ENCODE peak calls at places on chromosomes 12 and 14, in seven cellular contexts. D is psoas muscle, T is H9, L is MM.1S, I is pancreas, N is HCT116, V is fibroblast of lung. J is an unnamed sample.

GRCh38 chr12:108665608-108666202 is 32.0 kb upstream of the SELPLG start:
- DNase-seq in D (no peak), T (no peak), L (no peak), I (no peak), N (no peak), V (no peak), J (no peak)

GRCh38 chr14:81127785-81128184 is 93.0 kb downstream of the GTF2A1 start:
- DNase-seq in D (no peak), T (no peak), L (no peak), I (no peak), N (no peak), V (peak), J (no peak)

GRCh38 chr14:44170554-44170953 is 336.5 kb downstream of the FSCB start:
- DNase-seq in D (no peak), T (no peak), L (no peak), I (no peak), N (no peak), V (no peak), J (no peak)

GRCh38 chr12:27515671-27516070 is 8.3 kb upstream of the PPFIBP1 start:
- DNase-seq in D (no peak), T (no peak), L (no peak), I (no peak), N (no peak), V (no peak), J (no peak)

GRCh38 chr14:24179294-24179960 is 7.5 kb downstream of the REC8 start:
- DNase-seq in D (no peak), T (no peak), L (no peak), I (no peak), N (no peak), V (no peak), J (no peak)

GRCh38 chr12:66594688-66595087 is 84.2 kb downstream of the GRIP1 start:
- DNase-seq in D (no peak), T (no peak), L (no peak), I (no peak), N (no peak), V (no peak), J (peak)

GRCh38 chr14:54564071-54564798 is 2.7 kb upstream of the SAMD4A start:
- DNase-seq in D (no peak), T (no peak), L (peak), I (no peak), N (no peak), V (peak), J (peak)

GRCh38 chr14:102295301-102295700 is 9.7 kb downstream of the MOK start:
- DNase-seq in D (no peak), T (no peak), L (no peak), I (no peak), N (no peak), V (peak), J (no peak)

GRCh38 chr12:12010277-12011031 is 60.3 kb upstream of the BCL2L14 start:
- DNase-seq in D (peak), T (no peak), L (peak), I (no peak), N (no peak), V (peak), J (no peak)

GRCh38 chr12:113298861-113299545 is 35.9 kb downstream of the SLC8B1 start:
- DNase-seq in D (peak), T (no peak), L (no peak), I (peak), N (no peak), V (no peak), J (no peak)

GRCh38 chr14:68910540-68910939 is 68.6 kb downstream of the ACTN1 start:
- DNase-seq in D (no peak), T (no peak), L (no peak), I (no peak), N (no peak), V (no peak), J (no peak)

GRCh38 chr12:89863332-89863938 is 154.8 kb upstream of the ATP2B1 start:
- DNase-seq in D (no peak), T (no peak), L (peak), I (no peak), N (no peak), V (no peak), J (no peak)

GRCh38 chr14:21185506-21185905 is 29.6 kb upstream of the OR5AU1 start:
- DNase-seq in D (no peak), T (no peak), L (no peak), I (no peak), N (no peak), V (no peak), J (no peak)

DNA sequence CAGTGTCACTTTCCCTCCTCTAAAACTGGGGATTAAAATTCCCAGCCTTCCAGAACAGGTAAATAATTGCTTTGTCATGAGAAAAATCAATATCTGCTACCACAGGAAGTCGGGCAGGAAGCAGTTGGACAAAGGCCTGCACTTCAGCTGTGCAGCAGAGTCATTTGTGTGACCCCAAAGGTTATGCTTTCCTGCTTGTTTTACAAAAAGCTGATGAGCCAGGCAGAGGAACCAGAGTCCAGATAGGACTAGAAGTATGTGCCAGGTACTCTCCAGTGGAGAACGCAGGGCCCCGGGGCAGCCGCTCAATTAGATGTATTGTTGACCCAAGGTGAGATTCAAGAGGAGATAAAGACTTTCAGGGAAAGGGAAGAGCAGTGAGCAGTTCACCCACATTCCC is 117.1 kb upstream of the FRMD6 start:
- DNase-seq in D (no peak), T (no peak), L (no peak), I (peak), N (peak), V (no peak), J (no peak)
- H3K27ac ChIP-seq in D (no peak), T (no peak), L (no peak), I (no peak), N (peak), V (no peak), J (peak)

DNA sequence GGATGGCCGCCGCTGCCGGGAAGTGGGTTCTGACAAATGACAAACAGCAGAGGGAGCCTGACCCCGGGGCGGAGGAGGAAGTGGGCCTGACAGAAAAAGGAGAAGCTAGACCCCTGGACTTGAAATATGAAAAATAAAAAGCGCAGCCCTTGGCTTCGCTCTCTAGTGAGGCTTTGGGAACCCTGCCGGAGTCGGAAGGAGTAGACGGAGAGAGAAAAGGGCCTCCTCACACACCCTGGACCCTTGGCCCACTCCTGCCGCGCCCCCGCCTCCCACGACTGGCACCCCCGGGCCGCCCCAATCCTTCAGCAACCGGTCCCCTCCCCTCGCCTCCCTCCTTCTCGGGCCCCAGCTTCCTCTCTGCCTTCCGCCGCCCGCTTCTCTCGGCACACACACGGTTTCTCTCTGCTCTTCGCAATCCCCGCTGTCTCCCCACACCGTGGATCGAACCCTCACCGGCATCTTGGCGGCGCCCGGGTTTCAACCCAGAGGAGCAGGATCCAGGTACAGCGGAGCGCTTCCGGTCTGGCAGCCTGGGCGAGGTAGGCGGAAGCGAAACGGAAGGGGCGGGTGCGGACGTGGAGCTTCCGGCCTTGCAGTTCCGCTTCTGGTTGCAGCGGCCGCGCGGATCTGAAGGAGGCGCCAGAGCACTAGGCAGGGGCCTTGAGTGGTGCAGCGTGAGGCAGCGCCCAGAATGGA is at the start of gene ARPC3:
- DNase-seq in D (peak), T (peak), L (peak), I (peak), N (peak), V (peak), J (peak)
- TF ChIP-seq CTCF in D (peak), T (peak), L (peak), I (peak), N (peak), V (peak), J (peak)

GRCh38 chr14:56004807-56005579 is 113.2 kb upstream of the PELI2 start:
- DNase-seq in D (no peak), T (peak), L (no peak), I (no peak), N (no peak), V (peak), J (no peak)

GRCh38 chr14:56002876-56003625 is 115.2 kb upstream of the PELI2 start:
- DNase-seq in D (no peak), T (no peak), L (peak), I (no peak), N (no peak), V (no peak), J (no peak)

GRCh38 chr14:56002316-56002715 is 115.9 kb upstream of the PELI2 start:
- DNase-seq in D (no peak), T (no peak), L (no peak), I (no peak), N (no peak), V (no peak), J (no peak)

GRCh38 chr14:56005580-56006053 is 112.6 kb upstream of the PELI2 start:
- DNase-seq in D (no peak), T (no peak), L (no peak), I (no peak), N (no peak), V (peak), J (no peak)

DNA sequence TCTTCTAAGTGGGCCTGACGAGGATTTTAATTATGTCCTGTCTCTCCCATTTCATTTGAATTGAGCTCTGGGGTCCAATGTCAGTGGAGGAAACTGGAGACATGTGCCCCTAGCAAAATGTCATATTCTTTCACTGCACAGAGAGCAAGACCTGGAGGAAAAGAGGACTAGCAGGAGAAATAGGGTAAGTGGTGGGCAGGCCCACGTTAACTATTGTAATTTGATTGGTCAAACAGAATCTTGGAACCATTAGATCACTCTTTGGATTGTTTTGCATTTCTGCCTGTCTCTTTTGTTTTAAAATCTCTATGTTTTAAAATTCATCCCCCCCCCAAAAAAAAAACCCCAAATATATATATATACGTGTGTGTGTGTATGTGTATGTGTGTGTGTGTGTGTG is 113.9 kb upstream of the PELI2 start:
- DNase-seq in D (no peak), T (no peak), L (no peak), I (no peak), N (no peak), V (no peak), J (no peak)
- H3K27ac ChIP-seq in D (no peak), T (no peak), L (no peak), I (no peak), N (no peak), V (peak), J (no peak)

DNA sequence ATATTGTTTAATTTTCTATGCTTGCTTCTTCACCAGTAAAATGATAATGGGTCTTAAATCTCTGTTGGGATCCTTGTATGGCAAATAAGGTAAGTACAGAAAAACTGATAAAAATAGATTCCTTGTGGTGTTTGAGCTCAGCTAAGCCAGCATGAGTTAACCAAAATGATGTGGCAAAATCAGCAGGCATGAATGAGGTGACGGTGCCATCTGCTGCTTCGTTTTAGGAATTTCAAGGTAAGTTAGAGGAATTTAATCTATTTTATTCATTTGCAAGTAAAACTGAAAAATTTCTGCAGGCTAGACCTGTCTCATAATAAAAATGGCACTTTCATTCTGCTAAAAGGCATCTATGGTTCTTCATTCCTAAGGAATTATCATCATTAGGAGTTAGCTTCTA is 10.0 kb upstream of the CLEC7A start:
- DNase-seq in D (no peak), T (peak), L (peak), I (no peak), N (peak), V (peak), J (peak)
- TF ChIP-seq CTCF in D (peak), T (peak), L (peak), I (no peak), N (peak), V (peak), J (peak)

GRCh38 chr12:131205534-131205933 is 251.8 kb downstream of the ADGRD1 start:
- DNase-seq in D (no peak), T (peak), L (no peak), I (no peak), N (no peak), V (no peak), J (no peak)
- H3K27ac ChIP-seq in D (no peak), T (no peak), L (no peak), I (no peak), N (no peak), V (no peak), J (no peak)

DNA sequence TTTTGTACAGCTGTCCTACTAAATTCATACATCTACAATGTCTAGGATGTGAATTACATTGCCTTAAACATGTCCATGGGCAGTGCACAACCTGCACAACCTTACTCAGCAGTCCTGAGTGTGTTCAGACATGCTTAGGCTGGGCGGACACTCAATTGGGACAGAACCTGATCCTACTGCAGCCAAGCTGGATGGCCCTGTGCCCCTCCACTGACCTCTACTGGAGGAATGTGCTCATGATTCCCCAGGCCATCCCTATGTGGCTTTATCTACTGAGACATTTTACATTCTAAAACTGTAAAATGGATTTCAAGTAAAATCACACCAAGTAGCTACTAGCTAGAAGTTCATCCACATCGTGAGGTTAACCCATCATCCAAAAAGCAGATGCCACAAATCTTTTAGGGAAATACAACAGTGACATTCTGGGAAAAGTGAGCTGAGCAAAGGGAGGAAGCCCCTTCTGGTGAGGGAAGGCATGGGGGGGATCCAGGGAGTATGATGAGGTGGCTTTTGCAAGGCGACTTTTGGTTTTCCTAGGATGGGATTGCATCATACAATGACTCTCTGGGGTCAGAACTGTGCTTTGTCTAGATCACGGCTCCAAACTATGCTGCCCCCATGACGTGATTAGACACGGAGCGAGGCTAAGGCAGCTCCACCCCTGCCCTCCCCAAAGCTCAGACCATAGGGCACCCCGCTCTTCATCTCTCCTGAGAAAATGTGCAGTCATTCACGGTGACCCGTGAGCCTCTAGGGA is 911.7 kb upstream of the TMEM132C start:
- DNase-seq in D (no peak), T (peak), L (peak), I (no peak), N (no peak), V (no peak), J (peak)
- TF ChIP-seq CTCF in D (no peak), T (peak), L (peak), I (no peak), N (peak), V (no peak), J (no peak)

GRCh38 chr12:75751769-75752471 is 240.5 kb upstream of the KRR1 start:
- DNase-seq in D (no peak), T (no peak), L (no peak), I (no peak), N (no peak), V (peak), J (no peak)
- H3K27ac ChIP-seq in D (no peak), T (no peak), L (no peak), I (no peak), N (peak), V (peak), J (no peak)

GRCh38 chr12:47838286-47838931 is 18.7 kb upstream of the HDAC7 start:
- DNase-seq in D (no peak), T (peak), L (no peak), I (no peak), N (peak), V (peak), J (no peak)
- TF ChIP-seq CTCF in D (peak), T (peak), L (peak), I (peak), N (peak), V (peak), J (peak)